ENCODE peak calls at places on chromosomes 13 and 19, in five cellular contexts. O, V, P, D and T are unnamed samples.

GRCh38 chr19:46916971-46917370 is 56.2 kb downstream of the ARHGAP35 start:
- DNase-seq in O (no peak), V (no peak), P (no peak), D (no peak), T (no peak)

GRCh38 chr13:23500858-23501257 is 67.4 kb upstream of the SACS start:
- DNase-seq in O (no peak), V (no peak), P (no peak), D (peak), T (no peak)

GRCh38 chr13:58087566-58087965 is 456.0 kb downstream of the PCDH17 start:
- DNase-seq in O (peak), V (no peak), P (no peak), D (no peak), T (no peak)

GRCh38 chr13:37068962-37069361 is 9.5 kb upstream of the SUPT20H start:
- DNase-seq in O (no peak), V (no peak), P (no peak), D (peak), T (no peak)

GRCh38 chr13:91544723-91545122 is 146.3 kb downstream of the GPC5 start:
- DNase-seq in O (peak), V (no peak), P (no peak), D (no peak), T (no peak)

GRCh38 chr19:4393947-4394590 is 6.3 kb downstream of the SH3GL1 start:
- DNase-seq in O (no peak), V (no peak), P (no peak), D (peak), T (no peak)

GRCh38 chr13:41813426-41813825 is 147.5 kb downstream of the VWA8 start:
- DNase-seq in O (no peak), V (no peak), P (no peak), D (peak), T (no peak)

GRCh38 chr13:61900033-61900432 is 484.4 kb upstream of the PCDH20 start:
- DNase-seq in O (peak), V (no peak), P (no peak), D (no peak), T (no peak)

GRCh38 chr13:75514080-75515040 is 23.3 kb downstream of the COMMD6 start:
- DNase-seq in O (no peak), V (no peak), P (no peak), D (peak), T (no peak)

GRCh38 chr13:22933571-22934181 is 247.1 kb upstream of the SGCG start:
- DNase-seq in O (no peak), V (no peak), P (no peak), D (no peak), T (no peak)

GRCh38 chr13:84823528-84823927 is 941.3 kb upstream of the SLITRK1 start:
- DNase-seq in O (no peak), V (no peak), P (no peak), D (no peak), T (no peak)